ENCODE peak calls at places on chromosome 22, in ten cellular contexts. One of them, this sample, is unnamed.

GRCh38 chr22:49827307-49827852 is 293 bp downstream of the BRD1 start:
- DNase-seq in cardiac muscle cell: peak
- DNase-seq in stimulated activated naive CD4-positive, alpha-beta T cell: no peak
- DNase-seq in kidney epithelial cell: no peak
- DNase-seq in epithelial cell of esophagus: peak
- DNase-seq in stromal cell of bone marrow: peak
- DNase-seq in RCC 7860: no peak
- DNase-seq in activated naive CD8-positive, alpha-beta T cell treated with anti-CD3 and anti-CD28 coated beads, Interleukin-2, amount 50 U/mL, for 16 hours: no peak
- DNase-seq in hypothalamus: no peak
- DNase-seq in NCI-H2171 treated with DMSO at 0.1 percent for 48 hours: no peak
- DNase-seq in this sample: peak

GRCh38 chr22:36125434-36125833 is 35.1 kb downstream of the APOL3 start:
- DNase-seq in cardiac muscle cell: no peak
- DNase-seq in stimulated activated naive CD4-positive, alpha-beta T cell: no peak
- DNase-seq in kidney epithelial cell: no peak
- DNase-seq in epithelial cell of esophagus: no peak
- DNase-seq in stromal cell of bone marrow: no peak
- DNase-seq in RCC 7860: no peak
- DNase-seq in activated naive CD8-positive, alpha-beta T cell treated with anti-CD3 and anti-CD28 coated beads, Interleukin-2, amount 50 U/mL, for 16 hours: no peak
- DNase-seq in hypothalamus: no peak
- DNase-seq in NCI-H2171 treated with DMSO at 0.1 percent for 48 hours: no peak
- DNase-seq in this sample: no peak

GRCh38 chr22:43928418-43929307 is 5.1 kb downstream of the PNPLA3 start:
- DNase-seq in cardiac muscle cell: no peak
- DNase-seq in stimulated activated naive CD4-positive, alpha-beta T cell: no peak
- DNase-seq in kidney epithelial cell: no peak
- DNase-seq in epithelial cell of esophagus: no peak
- DNase-seq in stromal cell of bone marrow: no peak
- DNase-seq in RCC 7860: no peak
- DNase-seq in activated naive CD8-positive, alpha-beta T cell treated with anti-CD3 and anti-CD28 coated beads, Interleukin-2, amount 50 U/mL, for 16 hours: no peak
- DNase-seq in hypothalamus: no peak
- DNase-seq in NCI-H2171 treated with DMSO at 0.1 percent for 48 hours: no peak
- DNase-seq in this sample: no peak

GRCh38 chr22:42114721-42115120 is 15.9 kb downstream of the CYP2D6 start:
- DNase-seq in cardiac muscle cell: no peak
- DNase-seq in stimulated activated naive CD4-positive, alpha-beta T cell: no peak
- DNase-seq in kidney epithelial cell: no peak
- DNase-seq in epithelial cell of esophagus: no peak
- DNase-seq in stromal cell of bone marrow: no peak
- DNase-seq in RCC 7860: no peak
- DNase-seq in activated naive CD8-positive, alpha-beta T cell treated with anti-CD3 and anti-CD28 coated beads, Interleukin-2, amount 50 U/mL, for 16 hours: no peak
- DNase-seq in hypothalamus: no peak
- DNase-seq in NCI-H2171 treated with DMSO at 0.1 percent for 48 hours: no peak
- DNase-seq in this sample: peak

GRCh38 chr22:23518381-23519187 is 61.5 kb downstream of the IGLL1 start:
- DNase-seq in cardiac muscle cell: no peak
- DNase-seq in stimulated activated naive CD4-positive, alpha-beta T cell: no peak
- DNase-seq in kidney epithelial cell: no peak
- DNase-seq in epithelial cell of esophagus: no peak
- DNase-seq in stromal cell of bone marrow: no peak
- DNase-seq in RCC 7860: no peak
- DNase-seq in activated naive CD8-positive, alpha-beta T cell treated with anti-CD3 and anti-CD28 coated beads, Interleukin-2, amount 50 U/mL, for 16 hours: no peak
- DNase-seq in hypothalamus: no peak
- DNase-seq in NCI-H2171 treated with DMSO at 0.1 percent for 48 hours: no peak
- DNase-seq in this sample: no peak

GRCh38 chr22:38863531-38864131 is 8.4 kb downstream of the CBX6 start:
- DNase-seq in cardiac muscle cell: no peak
- DNase-seq in stimulated activated naive CD4-positive, alpha-beta T cell: no peak
- DNase-seq in kidney epithelial cell: no peak
- DNase-seq in epithelial cell of esophagus: no peak
- DNase-seq in stromal cell of bone marrow: no peak
- DNase-seq in RCC 7860: no peak
- DNase-seq in activated naive CD8-positive, alpha-beta T cell treated with anti-CD3 and anti-CD28 coated beads, Interleukin-2, amount 50 U/mL, for 16 hours: no peak
- DNase-seq in hypothalamus: no peak
- DNase-seq in NCI-H2171 treated with DMSO at 0.1 percent for 48 hours: no peak
- DNase-seq in this sample: no peak

GRCh38 chr22:42970029-42970428 is 44.9 kb downstream of the PACSIN2 start:
- DNase-seq in cardiac muscle cell: no peak
- DNase-seq in stimulated activated naive CD4-positive, alpha-beta T cell: no peak
- DNase-seq in kidney epithelial cell: no peak
- DNase-seq in epithelial cell of esophagus: peak
- DNase-seq in stromal cell of bone marrow: no peak
- DNase-seq in RCC 7860: no peak
- DNase-seq in activated naive CD8-positive, alpha-beta T cell treated with anti-CD3 and anti-CD28 coated beads, Interleukin-2, amount 50 U/mL, for 16 hours: no peak
- DNase-seq in hypothalamus: no peak
- DNase-seq in NCI-H2171 treated with DMSO at 0.1 percent for 48 hours: no peak
- DNase-seq in this sample: peak

GRCh38 chr22:20479612-20480196 is 15.9 kb downstream of the KLHL22 start:
- DNase-seq in cardiac muscle cell: no peak
- DNase-seq in stimulated activated naive CD4-positive, alpha-beta T cell: no peak
- DNase-seq in kidney epithelial cell: no peak
- DNase-seq in epithelial cell of esophagus: no peak
- DNase-seq in stromal cell of bone marrow: no peak
- DNase-seq in RCC 7860: no peak
- DNase-seq in activated naive CD8-positive, alpha-beta T cell treated with anti-CD3 and anti-CD28 coated beads, Interleukin-2, amount 50 U/mL, for 16 hours: no peak
- DNase-seq in hypothalamus: no peak
- DNase-seq in NCI-H2171 treated with DMSO at 0.1 percent for 48 hours: no peak
- DNase-seq in this sample: no peak